ENCODE peak calls at places on chromosomes 16 and 17, in six cellular contexts. L is GM12878, B is H1, P is HepG2, A is K562, E is GM12892. U is an unnamed sample.

GRCh38 chr17:882827-883585 is 96.6 kb downstream of the NXN start:
- DNase-seq in P (peak; percentile 83), A (no peak), L (no peak), E (no peak), B (no peak), U (no peak)

GRCh38 chr17:73705594-73705993 is 61.3 kb upstream of the SDK2 start:
- DNase-seq in A (no peak), P (no peak), E (no peak), B (no peak), L (no peak), U (no peak)

GRCh38 chr17:58532555-58532951 is 18.1 kb upstream of the MTMR4 start:
- DNase-seq in L (no peak), B (no peak), E (no peak), A (no peak), P (no peak), U (no peak)

GRCh38 chr17:45243750-45244149 is 18.1 kb downstream of the SPATA32 start:
- DNase-seq in B (no peak), A (no peak), L (no peak), E (no peak), P (no peak), U (no peak)

GRCh38 chr16:50253511-50253903 is 12.8 kb upstream of the ADCY7 start:
- DNase-seq in B (no peak), A (peak; percentile 30), E (no peak), L (no peak), P (no peak), U (no peak)

GRCh38 chr17:32943647-32944191 is 15.8 kb downstream of the TMEM98 start:
- DNase-seq in P (peak; percentile 58), E (no peak), A (no peak), B (no peak), L (no peak), U (no peak)

GRCh38 chr17:29048440-29049360 is 5.8 kb downstream of the PIPOX start:
- DNase-seq in E (no peak), P (no peak), B (no peak), A (no peak), L (no peak), U (no peak)

GRCh38 chr17:34820922-34821321 is 140.3 kb downstream of the CCT6B start:
- DNase-seq in B (no peak), A (no peak), P (no peak), E (no peak), L (no peak), U (no peak)

GRCh38 chr17:75632863-75633483 is at the start of gene SMIM5:
- DNase-seq in L (no peak), P (peak; percentile 74), A (peak; percentile 89), E (peak; percentile 98), B (peak; percentile 97), U (peak; percentile 99)

GRCh38 chr16:14354561-14355351 is 275.3 kb downstream of the PARN start:
- DNase-seq in E (no peak), A (no peak), L (peak; percentile 100), P (no peak), B (no peak), U (peak; percentile 57)

GRCh38 chr16:80614908-80615696 is 74.3 kb downstream of the DYNLRB2 start:
- DNase-seq in E (no peak), P (no peak), A (peak; percentile 25), L (no peak), B (peak; percentile 10), U (no peak)

GRCh38 chr17:72270530-72270929 is 149.7 kb downstream of the SOX9 start:
- DNase-seq in E (no peak), P (no peak), B (no peak), L (no peak), A (no peak), U (no peak)

GRCh38 chr16:87648236-87648635 is 45.9 kb downstream of the JPH3 start:
- DNase-seq in L (no peak), P (no peak), E (no peak), A (no peak), B (no peak), U (no peak)

GRCh38 chr16:55914383-55914782 is 39.2 kb upstream of the CES5A start:
- DNase-seq in P (no peak), A (no peak), E (no peak), B (no peak), L (no peak), U (no peak)

GRCh38 chr17:19904924-19905323 is 37.2 kb upstream of the ULK2 start:
- DNase-seq in B (no peak), A (no peak), E (no peak), L (no peak), P (no peak), U (no peak)

GRCh38 chr17:75059369-75060345 is 12.6 kb downstream of the KCTD2 start:
- DNase-seq in L (no peak), P (peak; percentile 45), A (no peak), E (no peak), B (no peak), U (no peak)

GRCh38 chr17:36722121-36722902 is 120.9 kb downstream of the MRM1 start:
- DNase-seq in A (peak; percentile 97), E (peak; percentile 66), B (peak; percentile 83), P (no peak), L (no peak), U (peak; percentile 90)

GRCh38 chr16:82773018-82773417 is 146.2 kb downstream of the CDH13 start:
- DNase-seq in A (no peak), B (no peak), E (no peak), L (no peak), P (no peak), U (no peak)

GRCh38 chr17:79730437-79730768 is 340 bp upstream of the ENPP7 start:
- DNase-seq in E (no peak), L (no peak), A (no peak), B (no peak), P (no peak), U (no peak)

GRCh38 chr17:79732246-79732645 is 1.5 kb downstream of the ENPP7 start:
- DNase-seq in B (no peak), P (no peak), L (no peak), A (no peak), E (no peak), U (no peak)

GRCh38 chr17:79729761-79730160 is 982 bp upstream of the ENPP7 start:
- DNase-seq in P (no peak), A (no peak), L (no peak), B (no peak), E (no peak), U (no peak)

GRCh38 chr17:79728908-79729471 is 1.8 kb upstream of the ENPP7 start:
- DNase-seq in B (no peak), E (no peak), P (no peak), A (peak; percentile 31), L (no peak), U (no peak)

GRCh38 chr17:79730769-79731483 is at the start of gene ENPP7:
- DNase-seq in P (peak; percentile 42), L (no peak), A (no peak), B (no peak), E (no peak), U (no peak)
- TF ChIP-seq POLR2A in P (peak; percentile 61), L (no peak), A (no peak), B (no peak), E (no peak), U (no peak)

DNA sequence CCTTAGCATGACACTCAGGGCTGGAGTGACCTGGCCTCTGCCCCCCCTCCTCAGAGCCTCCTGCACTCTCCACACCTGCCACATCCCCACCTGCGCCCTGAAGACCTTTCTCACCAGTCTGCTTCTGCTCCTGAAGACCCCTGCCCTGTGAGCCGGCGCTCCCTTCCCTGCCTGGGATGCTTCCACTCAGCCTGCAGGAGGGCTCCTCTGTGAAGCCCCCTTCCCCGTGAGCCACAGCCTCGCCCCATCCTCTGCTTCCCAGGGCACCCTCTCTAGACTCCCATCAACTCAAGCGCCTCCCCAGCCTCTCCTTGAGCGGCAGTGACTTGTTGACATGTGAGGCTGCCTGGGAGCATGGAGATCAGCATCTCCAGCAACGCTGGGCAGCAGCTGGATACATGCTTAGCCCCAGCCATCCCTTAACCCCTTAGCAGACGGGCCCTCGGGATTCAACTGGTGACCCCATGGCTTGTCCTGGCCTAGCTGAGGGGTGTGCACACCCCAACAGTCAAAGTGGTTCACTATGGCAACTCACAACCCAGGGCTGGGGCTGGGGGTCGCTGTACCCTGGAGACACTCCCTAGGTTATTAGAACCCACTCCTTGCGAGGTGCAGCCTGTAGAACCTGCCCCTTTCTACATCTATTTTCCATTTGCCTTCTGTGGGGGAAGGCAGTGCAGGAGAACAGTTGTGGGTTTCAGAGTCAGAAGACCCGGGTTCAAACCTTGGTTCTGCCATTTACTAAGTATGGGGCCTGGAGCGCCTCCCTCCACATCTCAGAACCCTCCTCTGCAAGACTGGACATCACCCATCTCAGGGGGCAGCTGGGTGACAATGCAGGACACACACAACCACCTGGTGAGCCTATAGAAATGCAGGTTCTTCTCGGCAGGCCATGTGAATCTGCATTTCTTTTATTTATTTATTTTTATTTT is 21.5 kb downstream of the TMEM235 start:
- DNase-seq in B (no peak), E (no peak), P (no peak), L (no peak), A (no peak), U (no peak)
- TF ChIP-seq TAF1 in B (no peak), E (no peak), P (no peak), L (no peak), A (no peak), U (no peak)

DNA sequence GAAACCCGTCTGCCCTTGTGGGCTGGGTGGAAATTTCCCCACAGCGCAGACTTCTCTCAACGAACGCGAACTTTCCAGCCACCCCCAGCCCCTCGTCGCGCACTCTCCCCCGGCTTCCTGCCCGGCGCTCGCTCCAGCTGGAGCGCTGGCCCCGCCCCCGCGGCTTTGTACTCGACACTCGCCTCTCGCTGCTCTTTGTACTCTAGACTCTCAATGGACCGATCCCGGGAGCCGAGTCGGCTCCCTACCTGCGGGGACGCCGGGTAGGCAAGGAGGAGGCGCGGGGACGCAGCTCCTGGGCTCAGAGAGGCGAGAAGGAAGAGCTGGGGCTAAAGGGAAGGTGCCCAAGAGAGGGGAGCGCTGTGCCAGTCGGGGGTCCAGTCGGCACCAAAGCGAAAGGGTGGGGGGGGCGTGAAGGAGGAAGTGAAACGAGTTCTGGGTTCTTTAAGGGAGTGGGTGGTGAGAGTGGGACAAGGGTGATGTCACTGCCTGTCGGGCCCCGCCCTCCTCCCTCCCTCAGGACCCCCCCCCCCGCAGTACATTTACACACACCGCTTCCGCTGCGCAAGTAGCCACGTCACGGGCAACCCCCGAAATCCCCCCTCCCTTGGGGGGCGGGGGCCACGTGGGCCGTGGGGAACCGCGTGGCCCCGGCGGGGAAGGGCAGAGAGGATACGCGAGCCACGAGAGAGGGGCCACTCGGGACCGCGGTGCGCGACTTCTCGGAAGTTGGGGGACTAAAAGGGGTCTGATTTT is 9.7 kb downstream of the KDM6B start:
- DNase-seq in A (peak; percentile 68), E (peak; percentile 79), L (peak; percentile 70), P (peak; percentile 85), B (peak; percentile 93), U (peak; percentile 82)
- TF ChIP-seq POLR2A in A (peak; percentile 42), E (no peak), L (peak; percentile 65), P (peak; percentile 69), B (no peak), U (no peak)

GRCh38 chr17:47287639-47288038 is 34.0 kb downstream of the ITGB3 start:
- DNase-seq in L (no peak), A (no peak), E (no peak), B (no peak), P (no peak), U (no peak)

GRCh38 chr17:47287068-47287467 is 33.4 kb downstream of the ITGB3 start:
- DNase-seq in A (no peak), B (no peak), P (no peak), L (no peak), E (no peak), U (no peak)

GRCh38 chr17:47289302-47289701 is 34.5 kb upstream of the EFCAB13 start:
- DNase-seq in P (no peak), A (no peak), E (no peak), B (no peak), L (no peak), U (no peak)

GRCh38 chr17:47290870-47291241 is 32.9 kb upstream of the EFCAB13 start:
- DNase-seq in E (no peak), B (no peak), P (no peak), A (no peak), L (no peak), U (no peak)

GRCh38 chr17:47288531-47289116 is 35.0 kb downstream of the ITGB3 start:
- DNase-seq in B (no peak), P (no peak), A (peak; percentile 86), L (no peak), E (no peak), U (no peak)
- TF ChIP-seq TAF1 in B (no peak), P (no peak), A (peak; percentile 77), L (no peak), E (no peak), U (no peak)

U was measured in GM12891.